ENCODE peak calls at places on chromosomes 6 and 20, in seven cellular contexts. U is activated naive CD4-positive, alpha-beta T cell treated with anti-CD3 and anti-CD28 coated beads for 36 hours; Y is cardiac fibroblast; J is astrocyte of the spinal cord; S is COR-L47; R is NT2/D1; M is stimulated activated CD8-positive, alpha-beta memory T cell treated with anti-CD3 and anti-CD28 coated beads, Interleukin-4, amount 100 ng/mL, for 24 hours. T is an unnamed sample.
A peak's percentile ranks its signal among the peaks of the same experiment; 100 is the strongest.

GRCh38 chr6:40714576-40715500 is 127.7 kb upstream of the LRFN2 start:
- DNase-seq in J (no peak), R (no peak), U (no peak), M (no peak), Y (no peak), S (peak; percentile 90), T (no peak)

GRCh38 chr20:8963330-8963729 is 105.6 kb upstream of the PLCB4 start:
- DNase-seq in Y (no peak), S (no peak), U (no peak), R (no peak), J (no peak), M (no peak), T (no peak)

GRCh38 chr6:108518714-108519576 is 41.8 kb upstream of the FOXO3 start:
- DNase-seq in S (no peak), Y (peak; percentile 39), M (no peak), U (peak; percentile 20), R (no peak), J (peak; percentile 10), T (no peak)

GRCh38 chr6:90586675-90587638 is at the start of gene MAP3K7:
- DNase-seq in Y (peak; percentile 98), U (peak; percentile 98), S (peak; percentile 90), M (peak; percentile 88), J (peak; percentile 97), R (peak; percentile 89), T (peak; percentile 91)

GRCh38 chr20:15742627-15743026 is 830.6 kb downstream of the KIF16B start:
- DNase-seq in Y (no peak), R (no peak), S (no peak), J (no peak), U (no peak), M (no peak), T (no peak)

GRCh38 chr20:60565093-60565492 is 606.9 kb downstream of the CDH26 start:
- DNase-seq in R (no peak), M (no peak), Y (no peak), S (peak; percentile 28), J (no peak), U (no peak), T (no peak)

GRCh38 chr6:28771401-28772267 is 152.2 kb downstream of the TRIM27 start:
- DNase-seq in U (peak; percentile 28), S (no peak), Y (no peak), R (no peak), M (no peak), J (no peak), T (no peak)

GRCh38 chr6:45608252-45608911 is 230.6 kb upstream of the SUPT3H start:
- DNase-seq in Y (peak; percentile 48), J (peak; percentile 39), S (no peak), M (no peak), U (no peak), R (no peak), T (no peak)

GRCh38 chr20:32908334-32909292 is 49.9 kb downstream of the EFCAB8 start:
- DNase-seq in Y (no peak), M (peak; percentile 24), U (peak; percentile 13), S (no peak), J (no peak), R (no peak), T (no peak)

GRCh38 chr6:115896538-115897129 is 164.1 kb downstream of the FRK start:
- DNase-seq in J (peak; percentile 68), U (no peak), R (peak; percentile 5), S (peak; percentile 25), Y (peak; percentile 52), M (no peak), T (no peak)

GRCh38 chr6:170029416-170030283 is 261.2 kb downstream of the DLL1 start:
- DNase-seq in M (no peak), J (no peak), S (no peak), U (no peak), Y (no peak), R (no peak), T (no peak)

GRCh38 chr6:33199687-33200233 is 705 bp downstream of the RXRB start:
- DNase-seq in J (peak; percentile 46), Y (peak; percentile 76), U (peak; percentile 77), R (no peak), S (peak; percentile 61), M (peak; percentile 60), T (no peak)

GRCh38 chr20:40882173-40882572 is 146.4 kb upstream of the TOP1 start:
- DNase-seq in U (no peak), M (no peak), S (no peak), R (no peak), J (no peak), Y (no peak), T (no peak)

GRCh38 chr6:215335-216034 is 76.8 kb upstream of the DUSP22 start:
- DNase-seq in J (peak; percentile 19), M (peak; percentile 49), S (no peak), Y (no peak), R (no peak), U (peak; percentile 93), T (no peak)

GRCh38 chr20:12391099-12391498 is 473.4 kb downstream of the BTBD3 start:
- DNase-seq in Y (peak; percentile 14), J (no peak), R (no peak), U (no peak), S (peak; percentile 21), M (no peak), T (peak; percentile 24)

GRCh38 chr20:24491043-24491756 is 21.8 kb downstream of the SYNDIG1 start:
- DNase-seq in S (no peak), M (no peak), R (no peak), U (no peak), J (peak; percentile 21), Y (no peak), T (no peak)

GRCh38 chr6:145669627-145670034 is 65.7 kb downstream of the EPM2A start:
- DNase-seq in Y (peak; percentile 68), S (no peak), R (no peak), U (no peak), J (peak; percentile 74), M (no peak), T (no peak)

GRCh38 chr6:72819609-72820008 is 197.7 kb downstream of the KCNQ5 start:
- DNase-seq in S (no peak), J (no peak), M (no peak), U (peak; percentile 19), Y (no peak), R (no peak), T (no peak)

GRCh38 chr6:155314773-155315515 is 660 bp upstream of the TFB1M start:
- DNase-seq in S (peak; percentile 50), R (no peak), Y (peak; percentile 94), M (peak; percentile 24), U (peak; percentile 75), J (no peak), T (peak; percentile 60)

GRCh38 chr6:21694168-21694567 is 100.6 kb downstream of the SOX4 start:
- DNase-seq in S (no peak), U (no peak), R (no peak), Y (no peak), J (no peak), M (no peak), T (no peak)

GRCh38 chr6:92826633-92827032 is 592.7 kb downstream of the EPHA7 start:
- DNase-seq in M (no peak), J (no peak), R (no peak), Y (no peak), U (no peak), S (no peak), T (no peak)

GRCh38 chr20:20362774-20363435 is 5.0 kb upstream of the INSM1 start:
- DNase-seq in U (no peak), Y (no peak), S (peak; percentile 94), R (no peak), J (no peak), M (no peak), T (no peak)

GRCh38 chr6:3305216-3305565 is 46.4 kb downstream of the PSMG4 start:
- DNase-seq in J (no peak), R (no peak), S (no peak), U (no peak), M (no peak), Y (no peak), T (no peak)

GRCh38 chr20:5448449-5449118 is 131.8 kb upstream of the PROKR2 start:
- DNase-seq in S (peak; percentile 21), J (peak; percentile 29), R (peak; percentile 76), Y (peak; percentile 56), M (peak; percentile 25), U (peak; percentile 78), T (no peak)

GRCh38 chr6:170112583-170112860 is 178.4 kb downstream of the DLL1 start:
- DNase-seq in M (no peak), Y (no peak), R (no peak), S (no peak), U (no peak), J (no peak), T (no peak)

GRCh38 chr6:35291491-35291890 is 6.1 kb upstream of the DEF6 start:
- DNase-seq in M (no peak), S (no peak), U (no peak), J (no peak), Y (no peak), R (no peak), T (no peak)

GRCh38 chr6:116971959-116972358 is 94.9 kb downstream of the RFX6 start:
- DNase-seq in M (no peak), R (peak; percentile 27), Y (peak; percentile 44), J (peak; percentile 50), U (peak; percentile 47), S (no peak), T (peak; percentile 18)

GRCh38 chr6:3119040-3119723 is 671 bp downstream of the BPHL start:
- DNase-seq in R (no peak), J (peak; percentile 48), S (no peak), M (no peak), U (no peak), Y (peak; percentile 38), T (no peak)

T was measured in heart left ventricle.